ENCODE peak calls at places on chromosomes 3 and 15, in four cellular contexts. V, T, G and J are unnamed samples.

GRCh38 chr3:156812521-156813335 is 13.4 kb upstream of the LEKR1 start:
- DNase-seq in T (no peak), G (no peak), V (no peak), J (peak; percentile 42)

GRCh38 chr3:39287216-39287858 is 7.5 kb upstream of the CX3CR1 start:
- DNase-seq in G (no peak), V (no peak), T (no peak), J (peak; percentile 39)

GRCh38 chr15:39661776-39662175 is 80.9 kb downstream of the THBS1 start:
- DNase-seq in V (no peak), T (no peak), G (no peak), J (no peak)

GRCh38 chr3:114442251-114442650 is 148.4 kb downstream of the TIGIT start:
- DNase-seq in V (no peak), G (no peak), T (no peak), J (no peak)

GRCh38 chr15:64430000-64430735 is 30.2 kb upstream of the ZNF609 start:
- DNase-seq in G (no peak), V (peak; percentile 42), T (peak; percentile 65), J (peak; percentile 80)

GRCh38 chr3:71859128-71859519 is 74.2 kb upstream of the PROK2 start:
- DNase-seq in V (no peak), G (peak; percentile 55), T (no peak), J (peak; percentile 10)

GRCh38 chr3:13451301-13451673 is 28.8 kb upstream of the HDAC11 start:
- DNase-seq in G (no peak), V (peak; percentile 19), T (no peak), J (no peak)

GRCh38 chr3:79598594-79598993 is 169.2 kb downstream of the ROBO1 start:
- DNase-seq in V (peak; percentile 14), T (no peak), G (no peak), J (no peak)

GRCh38 chr3:63966871-63967270 is 54.7 kb upstream of the SCAANT1 start:
- DNase-seq in T (no peak), G (no peak), V (no peak), J (no peak)

GRCh38 chr15:35751421-35752133 is 205.6 kb upstream of the DPH6 start:
- DNase-seq in G (peak; percentile 55), V (peak; percentile 80), T (peak; percentile 12), J (peak; percentile 57)

GRCh38 chr3:42535981-42536784 is 33.7 kb downstream of the VIPR1 start:
- DNase-seq in V (peak; percentile 78), T (no peak), G (peak; percentile 50), J (peak; percentile 81)

GRCh38 chr3:40079845-40080240 is 229.7 kb upstream of the EIF1B start:
- DNase-seq in V (no peak), T (no peak), G (no peak), J (no peak)

GRCh38 chr3:108438542-108438941 is 71.9 kb downstream of the MYH15 start:
- DNase-seq in V (no peak), T (no peak), G (no peak), J (no peak)

GRCh38 chr15:33059184-33059583 is 135.3 kb downstream of the FMN1 start:
- DNase-seq in G (no peak), T (no peak), V (no peak), J (no peak)
- TF ChIP-seq USF1 in G (no peak), T (no peak), V (no peak), J (no peak)

GRCh38 chr15:75348034-75348562 is 1.3 kb downstream of the NEIL1 start:
- DNase-seq in V (no peak), T (no peak), G (peak; percentile 78), J (peak; percentile 69)
- TF ChIP-seq USF1 in V (peak; percentile 39), T (no peak), G (no peak), J (no peak)

DNA sequence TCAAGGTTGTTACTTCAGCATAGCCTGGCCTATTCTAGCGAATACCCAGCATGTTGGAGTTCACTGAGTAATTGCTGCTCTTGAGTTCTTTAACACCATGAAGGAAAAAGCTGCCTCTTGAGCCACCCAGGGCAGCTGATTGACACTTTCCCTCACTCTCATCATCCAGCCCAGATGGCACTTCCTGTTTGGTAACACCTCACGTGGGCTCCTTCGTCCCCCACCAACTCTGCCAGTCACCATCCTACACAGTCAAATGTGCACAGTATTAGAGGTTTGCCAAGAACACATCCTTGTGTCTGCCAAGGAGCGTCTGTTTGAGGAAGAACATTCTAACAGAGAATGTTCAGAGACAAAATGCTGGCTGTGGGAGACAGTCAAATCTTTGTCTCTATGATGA is 266.3 kb downstream of the RPLP1 start:
- DNase-seq in G (no peak), T (no peak), V (no peak), J (no peak)
- TF ChIP-seq USF1 in G (no peak), T (no peak), V (no peak), J (no peak)

GRCh38 chr3:15299036-15299435 is 33.4 kb downstream of the SH3BP5 start:
- DNase-seq in G (no peak), V (no peak), T (no peak), J (peak; percentile 74)

GRCh38 chr3:15303216-15303615 is 29.2 kb downstream of the SH3BP5 start:
- DNase-seq in T (no peak), V (no peak), G (no peak), J (no peak)

GRCh38 chr3:15301761-15302160 is 30.6 kb downstream of the SH3BP5 start:
- DNase-seq in T (no peak), V (no peak), G (no peak), J (no peak)

GRCh38 chr3:15298504-15298903 is 33.9 kb downstream of the SH3BP5 start:
- DNase-seq in V (no peak), G (no peak), T (no peak), J (no peak)

DNA sequence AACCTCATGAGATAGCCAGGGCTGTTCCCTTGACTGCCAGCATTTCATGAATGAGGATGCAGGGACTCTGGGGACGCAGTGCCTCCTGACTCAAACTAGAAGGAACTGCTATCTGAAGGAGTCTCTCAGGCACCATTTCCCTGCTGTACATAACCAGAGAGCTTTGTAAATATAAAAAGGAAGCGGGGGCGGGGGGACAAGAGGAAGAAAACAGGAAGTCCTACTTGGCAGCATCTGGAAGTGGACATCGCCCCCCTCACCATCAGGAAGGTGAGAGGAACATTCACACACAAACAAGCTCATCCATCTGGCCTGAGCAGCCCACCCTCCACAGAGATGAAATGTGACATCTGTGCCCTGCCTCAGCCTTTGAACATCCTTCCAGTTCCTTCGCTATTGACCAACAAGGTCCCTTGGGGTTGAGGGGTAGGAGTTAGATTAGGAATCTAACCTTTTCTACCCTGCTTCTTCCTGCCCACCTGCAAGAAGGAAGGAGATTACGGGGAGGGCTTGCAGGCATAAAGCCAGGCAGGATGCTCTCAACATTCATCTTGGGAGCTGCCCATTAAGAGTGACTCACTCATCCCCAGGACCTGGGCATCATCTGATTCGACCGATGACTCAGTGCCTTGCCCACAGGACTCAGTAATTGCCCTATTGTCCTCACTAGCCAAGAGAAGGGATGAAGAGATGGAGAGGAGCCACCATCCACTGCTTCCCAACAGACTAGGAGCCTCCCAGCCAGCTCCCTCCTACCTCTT is 31.9 kb downstream of the SH3BP5 start:
- DNase-seq in G (no peak), V (no peak), T (no peak), J (no peak)
- TF ChIP-seq USF1 in G (no peak), V (no peak), T (no peak), J (no peak)

DNA sequence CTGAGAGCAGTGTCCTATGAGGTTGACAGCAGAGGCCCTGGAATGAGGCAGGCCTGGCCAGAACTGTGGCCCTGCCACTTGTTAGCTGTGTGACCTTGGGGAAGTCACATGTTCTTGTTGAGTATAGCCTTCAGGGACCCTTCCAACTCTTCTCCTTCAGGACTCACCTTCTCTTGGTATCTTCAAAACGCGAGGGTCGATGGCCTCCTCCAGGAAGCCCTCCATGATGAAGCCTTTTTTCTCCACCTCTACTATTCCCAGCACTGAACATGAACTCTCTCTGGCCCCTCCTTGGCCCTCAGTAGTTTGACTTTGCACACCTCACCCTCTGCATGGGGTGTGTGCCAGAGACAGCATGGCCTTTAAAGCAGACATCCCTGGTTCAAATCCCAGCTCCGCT is 195.1 kb upstream of the LINGO1 start:
- DNase-seq in T (no peak), V (no peak), G (no peak), J (no peak)
- TF ChIP-seq USF1 in T (no peak), V (no peak), G (no peak), J (no peak)

DNA sequence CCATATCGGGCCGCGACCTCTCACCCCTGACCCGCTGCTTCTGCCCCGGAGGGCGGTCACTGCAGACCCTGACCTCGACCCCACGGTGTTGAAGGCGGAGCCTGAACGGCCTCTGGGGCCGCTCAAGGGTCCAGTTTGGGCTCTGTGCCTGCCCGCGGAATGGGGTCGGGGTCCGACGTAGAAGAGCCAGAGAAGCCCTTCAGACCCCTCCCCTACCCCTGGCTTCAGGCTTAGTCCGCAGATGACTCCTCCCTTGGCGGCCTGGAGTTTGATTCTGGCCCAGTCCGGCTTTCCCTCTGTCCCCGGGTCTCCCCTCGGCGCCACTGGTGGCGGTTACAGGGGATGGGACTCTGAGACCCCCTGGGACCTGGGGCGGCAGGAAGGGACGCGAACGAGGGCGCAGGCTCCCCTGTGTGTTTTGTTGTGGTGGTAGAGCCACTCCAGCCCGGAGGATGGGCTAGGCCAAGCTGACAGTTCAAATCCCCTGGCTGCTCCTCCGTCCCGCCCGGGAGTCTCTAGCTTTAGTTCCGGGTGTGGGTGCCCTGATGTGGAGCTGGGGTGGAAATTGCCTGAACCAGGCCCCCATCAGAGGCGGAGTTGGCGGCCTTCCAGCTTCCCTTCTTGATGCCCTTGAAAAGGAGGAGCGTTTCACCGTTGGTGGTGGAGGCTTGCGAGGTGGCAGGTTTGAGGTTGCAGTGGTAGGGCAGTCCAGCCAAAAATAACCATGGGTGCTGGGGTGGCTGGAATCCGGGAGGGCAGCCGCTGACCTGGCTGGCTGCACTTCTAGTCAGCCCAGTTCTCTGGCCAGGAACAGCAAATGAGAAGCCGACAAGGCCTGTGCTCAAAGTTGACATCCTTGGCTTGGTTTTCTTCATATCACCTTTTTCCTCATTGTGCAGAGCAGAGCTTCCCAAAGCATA is 644 bp downstream of the CLK3 start:
- DNase-seq in V (peak; percentile 37), G (peak; percentile 68), T (no peak), J (peak; percentile 66)
- TF ChIP-seq USF1 in V (peak; percentile 0), G (no peak), T (no peak), J (no peak)